ENCODE peak calls at places on chromosomes 16 and 17, in ten cellular contexts. One of them, this sample, is unnamed.

GRCh38 chr17:77132411-77133086 is 8.2 kb upstream of the SEC14L1 start:
- DNase-seq in foreskin keratinocyte: peak
- DNase-seq in astrocyte of the cerebellum: no peak
- DNase-seq in HepG2: no peak
- DNase-seq in left ventricle myocardium inferior: no peak
- DNase-seq in foreskin fibroblast: no peak
- DNase-seq in thoracic aorta: no peak
- DNase-seq in AG04449: no peak
- DNase-seq in RWPE1: no peak
- DNase-seq in mesothelial cell of epicardium: no peak
- DNase-seq in this sample: no peak

GRCh38 chr17:83114706-83115105 is 35.3 kb downstream of the METRNL start:
- DNase-seq in HepG2: no peak
- DNase-seq in mesothelial cell of epicardium: no peak
- DNase-seq in AG04449: no peak
- DNase-seq in RWPE1: no peak
- DNase-seq in thoracic aorta: no peak
- DNase-seq in astrocyte of the cerebellum: no peak
- DNase-seq in foreskin fibroblast: no peak
- DNase-seq in foreskin keratinocyte: no peak
- DNase-seq in left ventricle myocardium inferior: no peak
- DNase-seq in this sample: no peak

GRCh38 chr17:43556292-43556691 is 10.2 kb upstream of the ETV4 start:
- DNase-seq in thoracic aorta: no peak
- DNase-seq in astrocyte of the cerebellum: no peak
- DNase-seq in mesothelial cell of epicardium: no peak
- DNase-seq in AG04449: no peak
- DNase-seq in left ventricle myocardium inferior: no peak
- DNase-seq in foreskin keratinocyte: peak
- DNase-seq in HepG2: no peak
- DNase-seq in RWPE1: peak
- DNase-seq in foreskin fibroblast: peak
- DNase-seq in this sample: peak

GRCh38 chr17:50244771-50245170 is 29.5 kb upstream of the TMEM92 start:
- DNase-seq in astrocyte of the cerebellum: no peak
- DNase-seq in AG04449: no peak
- DNase-seq in mesothelial cell of epicardium: no peak
- DNase-seq in HepG2: no peak
- DNase-seq in foreskin keratinocyte: no peak
- DNase-seq in RWPE1: no peak
- DNase-seq in left ventricle myocardium inferior: no peak
- DNase-seq in foreskin fibroblast: no peak
- DNase-seq in thoracic aorta: no peak
- DNase-seq in this sample: no peak

GRCh38 chr16:56649820-56650219 is 1.9 kb upstream of the MT1B start:
- DNase-seq in RWPE1: peak
- DNase-seq in left ventricle myocardium inferior: no peak
- DNase-seq in mesothelial cell of epicardium: no peak
- DNase-seq in AG04449: no peak
- DNase-seq in foreskin fibroblast: no peak
- DNase-seq in foreskin keratinocyte: peak
- DNase-seq in astrocyte of the cerebellum: no peak
- DNase-seq in HepG2: no peak
- DNase-seq in thoracic aorta: no peak
- DNase-seq in this sample: no peak

GRCh38 chr16:88927010-88927409 is 50.0 kb downstream of the CBFA2T3 start:
- DNase-seq in foreskin fibroblast: no peak
- DNase-seq in mesothelial cell of epicardium: no peak
- DNase-seq in left ventricle myocardium inferior: no peak
- DNase-seq in RWPE1: no peak
- DNase-seq in HepG2: peak
- DNase-seq in foreskin keratinocyte: peak
- DNase-seq in astrocyte of the cerebellum: no peak
- DNase-seq in thoracic aorta: no peak
- DNase-seq in AG04449: no peak
- DNase-seq in this sample: no peak

GRCh38 chr17:27396941-27397340 is 59.3 kb upstream of the KSR1 start:
- DNase-seq in HepG2: no peak
- DNase-seq in mesothelial cell of epicardium: no peak
- DNase-seq in foreskin keratinocyte: peak
- DNase-seq in foreskin fibroblast: no peak
- DNase-seq in astrocyte of the cerebellum: no peak
- DNase-seq in AG04449: no peak
- DNase-seq in RWPE1: no peak
- DNase-seq in thoracic aorta: no peak
- DNase-seq in left ventricle myocardium inferior: no peak
- DNase-seq in this sample: no peak

GRCh38 chr17:185445-186138 is 4.1 kb upstream of the DOC2B start:
- DNase-seq in foreskin fibroblast: no peak
- DNase-seq in astrocyte of the cerebellum: no peak
- DNase-seq in RWPE1: no peak
- DNase-seq in HepG2: no peak
- DNase-seq in AG04449: no peak
- DNase-seq in mesothelial cell of epicardium: no peak
- DNase-seq in left ventricle myocardium inferior: no peak
- DNase-seq in thoracic aorta: no peak
- DNase-seq in foreskin keratinocyte: peak
- DNase-seq in this sample: no peak

GRCh38 chr17:81512984-81513668 is 527 bp upstream of the ACTG1 start:
- DNase-seq in left ventricle myocardium inferior: peak
- DNase-seq in RWPE1: peak
- DNase-seq in thoracic aorta: no peak
- DNase-seq in foreskin fibroblast: no peak
- DNase-seq in AG04449: no peak
- DNase-seq in foreskin keratinocyte: peak
- DNase-seq in HepG2: peak
- DNase-seq in astrocyte of the cerebellum: no peak
- DNase-seq in mesothelial cell of epicardium: peak
- DNase-seq in this sample: peak

GRCh38 chr16:4137438-4137837 is 21.2 kb upstream of the ADCY9 start:
- DNase-seq in left ventricle myocardium inferior: no peak
- DNase-seq in AG04449: no peak
- DNase-seq in mesothelial cell of epicardium: no peak
- DNase-seq in foreskin fibroblast: no peak
- DNase-seq in foreskin keratinocyte: no peak
- DNase-seq in HepG2: no peak
- DNase-seq in RWPE1: no peak
- DNase-seq in astrocyte of the cerebellum: no peak
- DNase-seq in thoracic aorta: no peak
- DNase-seq in this sample: no peak
- TF ChIP-seq CTCF in left ventricle myocardium inferior: no peak
- TF ChIP-seq CTCF in AG04449: no peak
- TF ChIP-seq CTCF in mesothelial cell of epicardium: no peak
- TF ChIP-seq CTCF in foreskin fibroblast: no peak
- TF ChIP-seq CTCF in foreskin keratinocyte: no peak
- TF ChIP-seq CTCF in HepG2: no peak
- TF ChIP-seq CTCF in RWPE1: no peak
- TF ChIP-seq CTCF in astrocyte of the cerebellum: no peak
- TF ChIP-seq CTCF in thoracic aorta: no peak
- TF ChIP-seq CTCF in this sample: no peak

GRCh38 chr17:17555151-17555550 is 36.4 kb downstream of the PEMT start:
- DNase-seq in left ventricle myocardium inferior: no peak
- DNase-seq in RWPE1: no peak
- DNase-seq in mesothelial cell of epicardium: no peak
- DNase-seq in astrocyte of the cerebellum: no peak
- DNase-seq in foreskin fibroblast: no peak
- DNase-seq in thoracic aorta: no peak
- DNase-seq in foreskin keratinocyte: no peak
- DNase-seq in HepG2: no peak
- DNase-seq in AG04449: no peak
- DNase-seq in this sample: no peak
- TF ChIP-seq CTCF in left ventricle myocardium inferior: no peak
- TF ChIP-seq CTCF in RWPE1: no peak
- TF ChIP-seq CTCF in mesothelial cell of epicardium: no peak
- TF ChIP-seq CTCF in astrocyte of the cerebellum: no peak
- TF ChIP-seq CTCF in foreskin fibroblast: no peak
- TF ChIP-seq CTCF in thoracic aorta: no peak
- TF ChIP-seq CTCF in foreskin keratinocyte: no peak
- TF ChIP-seq CTCF in HepG2: no peak
- TF ChIP-seq CTCF in AG04449: no peak
- TF ChIP-seq CTCF in this sample: no peak

GRCh38 chr17:37506678-37507077 is 17.0 kb downstream of the DUSP14 start:
- DNase-seq in thoracic aorta: no peak
- DNase-seq in left ventricle myocardium inferior: no peak
- DNase-seq in RWPE1: peak
- DNase-seq in foreskin keratinocyte: no peak
- DNase-seq in foreskin fibroblast: peak
- DNase-seq in mesothelial cell of epicardium: no peak
- DNase-seq in AG04449: no peak
- DNase-seq in HepG2: peak
- DNase-seq in astrocyte of the cerebellum: no peak
- DNase-seq in this sample: peak
- TF ChIP-seq CTCF in thoracic aorta: peak
- TF ChIP-seq CTCF in left ventricle myocardium inferior: peak
- TF ChIP-seq CTCF in RWPE1: peak
- TF ChIP-seq CTCF in foreskin keratinocyte: peak
- TF ChIP-seq CTCF in foreskin fibroblast: peak
- TF ChIP-seq CTCF in mesothelial cell of epicardium: peak
- TF ChIP-seq CTCF in AG04449: peak
- TF ChIP-seq CTCF in HepG2: peak
- TF ChIP-seq CTCF in astrocyte of the cerebellum: peak
- TF ChIP-seq CTCF in this sample: peak

GRCh38 chr16:303760-304505 is 21.0 kb downstream of the PDIA2 start:
- DNase-seq in foreskin keratinocyte: no peak
- DNase-seq in thoracic aorta: no peak
- DNase-seq in mesothelial cell of epicardium: no peak
- DNase-seq in RWPE1: no peak
- DNase-seq in astrocyte of the cerebellum: no peak
- DNase-seq in foreskin fibroblast: no peak
- DNase-seq in HepG2: no peak
- DNase-seq in left ventricle myocardium inferior: no peak
- DNase-seq in AG04449: no peak
- DNase-seq in this sample: no peak
- TF ChIP-seq CTCF in foreskin keratinocyte: no peak
- TF ChIP-seq CTCF in thoracic aorta: no peak
- TF ChIP-seq CTCF in mesothelial cell of epicardium: no peak
- TF ChIP-seq CTCF in RWPE1: no peak
- TF ChIP-seq CTCF in astrocyte of the cerebellum: peak
- TF ChIP-seq CTCF in foreskin fibroblast: no peak
- TF ChIP-seq CTCF in HepG2: peak
- TF ChIP-seq CTCF in left ventricle myocardium inferior: no peak
- TF ChIP-seq CTCF in AG04449: no peak
- TF ChIP-seq CTCF in this sample: peak

GRCh38 chr17:80473701-80474100 is 2.7 kb downstream of the NPTX1 start:
- DNase-seq in HepG2: no peak
- DNase-seq in foreskin keratinocyte: no peak
- DNase-seq in astrocyte of the cerebellum: no peak
- DNase-seq in RWPE1: no peak
- DNase-seq in AG04449: no peak
- DNase-seq in foreskin fibroblast: no peak
- DNase-seq in left ventricle myocardium inferior: no peak
- DNase-seq in thoracic aorta: no peak
- DNase-seq in mesothelial cell of epicardium: no peak
- DNase-seq in this sample: no peak

GRCh38 chr17:80474933-80475915 is 1.2 kb downstream of the NPTX1 start:
- DNase-seq in foreskin fibroblast: no peak
- DNase-seq in mesothelial cell of epicardium: no peak
- DNase-seq in foreskin keratinocyte: no peak
- DNase-seq in HepG2: no peak
- DNase-seq in AG04449: no peak
- DNase-seq in astrocyte of the cerebellum: no peak
- DNase-seq in left ventricle myocardium inferior: no peak
- DNase-seq in thoracic aorta: no peak
- DNase-seq in RWPE1: no peak
- DNase-seq in this sample: no peak

GRCh38 chr17:80472996-80473395 is 3.4 kb downstream of the NPTX1 start:
- DNase-seq in foreskin fibroblast: no peak
- DNase-seq in RWPE1: no peak
- DNase-seq in foreskin keratinocyte: no peak
- DNase-seq in left ventricle myocardium inferior: no peak
- DNase-seq in astrocyte of the cerebellum: no peak
- DNase-seq in HepG2: no peak
- DNase-seq in AG04449: no peak
- DNase-seq in mesothelial cell of epicardium: no peak
- DNase-seq in thoracic aorta: no peak
- DNase-seq in this sample: no peak

GRCh38 chr17:80475949-80476876 is at the start of gene NPTX1:
- DNase-seq in foreskin keratinocyte: peak
- DNase-seq in thoracic aorta: no peak
- DNase-seq in foreskin fibroblast: no peak
- DNase-seq in left ventricle myocardium inferior: no peak
- DNase-seq in RWPE1: peak
- DNase-seq in AG04449: no peak
- DNase-seq in HepG2: no peak
- DNase-seq in astrocyte of the cerebellum: no peak
- DNase-seq in mesothelial cell of epicardium: peak
- DNase-seq in this sample: no peak

DNA sequence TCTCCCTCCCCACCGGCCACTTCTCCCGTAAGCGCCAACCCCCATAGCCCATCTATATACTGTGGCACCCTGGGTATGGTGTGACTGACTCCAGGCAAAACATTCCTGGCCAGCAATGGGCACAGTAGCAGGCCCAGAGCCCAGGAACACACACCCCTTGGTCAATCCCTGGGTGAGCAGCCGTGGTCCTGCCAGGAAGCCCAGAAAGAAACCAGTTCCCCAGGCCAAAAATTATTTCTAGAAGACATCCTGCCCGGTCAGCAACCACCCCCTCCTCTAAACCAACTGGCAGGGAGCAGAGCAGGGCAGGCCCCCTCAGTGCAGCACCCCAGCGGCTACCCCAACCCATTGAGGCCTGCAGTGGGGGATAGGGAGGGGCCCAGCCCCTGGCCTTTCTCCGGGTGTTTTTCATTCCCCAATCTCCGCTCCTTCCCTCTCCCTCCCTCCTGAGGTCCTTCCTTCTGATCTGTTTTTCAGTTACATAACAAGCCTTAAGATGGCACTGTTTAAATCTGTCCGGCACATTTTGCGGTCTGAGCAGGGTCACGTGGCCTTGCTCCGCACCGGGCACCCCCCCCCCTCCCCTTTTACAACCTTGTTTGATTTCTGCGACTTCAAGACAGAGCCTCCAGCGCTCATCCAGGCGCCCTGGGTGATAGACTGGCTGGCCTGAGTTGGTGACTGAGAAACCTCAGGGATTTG is 2.0 kb downstream of the NPTX1 start:
- DNase-seq in foreskin keratinocyte: peak
- DNase-seq in HepG2: no peak
- DNase-seq in thoracic aorta: no peak
- DNase-seq in astrocyte of the cerebellum: no peak
- DNase-seq in mesothelial cell of epicardium: no peak
- DNase-seq in RWPE1: peak
- DNase-seq in foreskin fibroblast: no peak
- DNase-seq in AG04449: no peak
- DNase-seq in left ventricle myocardium inferior: no peak
- DNase-seq in this sample: peak
- TF ChIP-seq CTCF in foreskin keratinocyte: peak
- TF ChIP-seq CTCF in HepG2: no peak
- TF ChIP-seq CTCF in thoracic aorta: no peak
- TF ChIP-seq CTCF in astrocyte of the cerebellum: peak
- TF ChIP-seq CTCF in mesothelial cell of epicardium: no peak
- TF ChIP-seq CTCF in RWPE1: peak
- TF ChIP-seq CTCF in foreskin fibroblast: no peak
- TF ChIP-seq CTCF in AG04449: peak
- TF ChIP-seq CTCF in left ventricle myocardium inferior: no peak
- TF ChIP-seq CTCF in this sample: peak

DNA sequence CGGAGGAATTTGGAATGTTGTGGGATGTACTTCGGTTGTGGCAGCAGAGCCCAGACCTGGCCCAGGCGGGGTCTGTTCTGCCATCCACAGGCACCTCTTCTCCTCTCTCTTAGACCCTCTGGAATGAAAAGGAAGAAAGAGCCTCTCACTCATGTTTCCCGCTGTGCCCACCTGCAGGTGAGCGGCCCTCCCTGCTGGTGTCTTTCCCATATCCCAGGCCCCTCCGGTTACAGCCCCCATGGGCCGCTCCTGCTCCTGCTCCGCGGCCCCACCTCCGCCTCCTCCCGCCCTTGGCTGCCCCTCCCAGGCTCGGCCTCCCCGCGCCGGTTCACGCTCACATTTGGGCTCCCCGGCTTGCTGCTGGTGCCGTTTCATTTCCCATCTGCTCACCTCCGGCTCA is 98.7 kb upstream of the SDK2 start:
- DNase-seq in foreskin keratinocyte: no peak
- DNase-seq in mesothelial cell of epicardium: no peak
- DNase-seq in RWPE1: no peak
- DNase-seq in astrocyte of the cerebellum: no peak
- DNase-seq in thoracic aorta: no peak
- DNase-seq in foreskin fibroblast: no peak
- DNase-seq in AG04449: no peak
- DNase-seq in left ventricle myocardium inferior: no peak
- DNase-seq in HepG2: no peak
- DNase-seq in this sample: no peak
- TF ChIP-seq CTCF in foreskin keratinocyte: no peak
- TF ChIP-seq CTCF in mesothelial cell of epicardium: no peak
- TF ChIP-seq CTCF in RWPE1: no peak
- TF ChIP-seq CTCF in astrocyte of the cerebellum: no peak
- TF ChIP-seq CTCF in thoracic aorta: no peak
- TF ChIP-seq CTCF in foreskin fibroblast: no peak
- TF ChIP-seq CTCF in AG04449: no peak
- TF ChIP-seq CTCF in left ventricle myocardium inferior: no peak
- TF ChIP-seq CTCF in HepG2: no peak
- TF ChIP-seq CTCF in this sample: no peak

This sample was measured in HFFc6.